ENCODE peak calls at places on chromosomes 16 and 17, in four cellular contexts. Q, U, G and T are unnamed samples.

GRCh38 chr16:48597563-48598392 is 12.2 kb downstream of the N4BP1 start:
- DNase-seq in G (no peak), Q (no peak), U (no peak), T (no peak)

GRCh38 chr17:35747540-35748017 is 5.5 kb downstream of the GAS2L2 start:
- DNase-seq in U (peak; percentile 17), G (peak; percentile 54), Q (peak; percentile 83), T (peak; percentile 87)

GRCh38 chr17:38609280-38610031 is 3.7 kb upstream of the SRCIN1 start:
- DNase-seq in Q (no peak), G (no peak), U (no peak), T (peak; percentile 81)

GRCh38 chr16:58286280-58286679 is 8.5 kb downstream of the PRSS54 start:
- DNase-seq in U (no peak), G (no peak), Q (no peak), T (no peak)

GRCh38 chr16:21001262-21001661 is 100.7 kb downstream of the LYRM1 start:
- DNase-seq in U (no peak), G (peak; percentile 46), Q (peak; percentile 31), T (peak; percentile 64)

GRCh38 chr17:15411556-15412198 is 55.7 kb downstream of the CDRT4 start:
- DNase-seq in G (no peak), Q (no peak), U (no peak), T (no peak)

GRCh38 chr16:67000384-67001158 is 12.2 kb downstream of the CES4A start:
- DNase-seq in U (no peak), Q (peak; percentile 97), G (no peak), T (peak; percentile 73)

GRCh38 chr17:81302861-81303326 is 7.8 kb upstream of the SLC38A10 start:
- DNase-seq in Q (no peak), G (peak; percentile 61), U (no peak), T (no peak)

GRCh38 chr17:63634163-63634562 is 11.9 kb downstream of the MAP3K3 start:
- DNase-seq in Q (peak; percentile 31), U (no peak), G (no peak), T (no peak)

GRCh38 chr17:59296190-59296589 is 35.3 kb upstream of the YPEL2 start:
- DNase-seq in Q (no peak), U (no peak), G (no peak), T (no peak)

GRCh38 chr16:66220766-66221165 is 145.7 kb upstream of the CDH5 start:
- DNase-seq in U (no peak), G (no peak), Q (no peak), T (no peak)

GRCh38 chr17:74453665-74454196 is 12.7 kb upstream of the CD300A start:
- DNase-seq in U (no peak), Q (peak; percentile 99), G (no peak), T (peak; percentile 94)

GRCh38 chr17:5832886-5833285 is 237.3 kb upstream of the WSCD1 start:
- DNase-seq in Q (no peak), G (peak; percentile 37), U (no peak), T (no peak)

GRCh38 chr17:8922451-8922850 is 43.1 kb downstream of the PIK3R5 start:
- DNase-seq in G (no peak), U (no peak), Q (no peak), T (no peak)
- TF ChIP-seq ESRRA in G (no peak), U (no peak), Q (no peak), T (no peak)

GRCh38 chr16:75320435-75320834 is 69.0 kb upstream of the BCAR1 start:
- DNase-seq in Q (no peak), U (no peak), G (peak; percentile 41), T (no peak)
- TF ChIP-seq ATF2 in Q (no peak), U (no peak), G (no peak), T (no peak)

GRCh38 chr17:65035191-65035590 is 21.3 kb downstream of the GNA13 start:
- DNase-seq in G (no peak), U (no peak), Q (no peak), T (no peak)
- TF ChIP-seq MAX in G (no peak), U (no peak), Q (no peak), T (no peak)

DNA sequence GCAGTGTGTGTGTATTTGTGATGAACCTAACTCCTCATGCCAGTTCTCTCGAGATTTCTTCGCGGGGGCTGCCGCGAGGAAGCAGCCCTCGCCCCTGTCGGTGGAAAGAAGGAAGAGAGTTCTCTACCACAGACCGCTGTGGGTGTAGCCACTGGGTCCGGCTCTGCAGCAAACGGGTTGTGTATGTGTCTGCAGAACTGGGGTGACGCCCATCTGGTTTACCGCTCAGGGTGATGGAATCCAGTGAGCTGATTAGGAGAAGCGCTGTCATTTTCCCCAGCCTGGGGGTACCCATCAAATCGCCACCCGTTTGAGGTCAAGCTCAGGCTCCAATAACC is 7.7 kb downstream of the CORO6 start:
- DNase-seq in U (no peak), G (no peak), Q (peak; percentile 47), T (no peak)
- TF ChIP-seq ESRRA in U (no peak), G (no peak), Q (no peak), T (no peak)

DNA sequence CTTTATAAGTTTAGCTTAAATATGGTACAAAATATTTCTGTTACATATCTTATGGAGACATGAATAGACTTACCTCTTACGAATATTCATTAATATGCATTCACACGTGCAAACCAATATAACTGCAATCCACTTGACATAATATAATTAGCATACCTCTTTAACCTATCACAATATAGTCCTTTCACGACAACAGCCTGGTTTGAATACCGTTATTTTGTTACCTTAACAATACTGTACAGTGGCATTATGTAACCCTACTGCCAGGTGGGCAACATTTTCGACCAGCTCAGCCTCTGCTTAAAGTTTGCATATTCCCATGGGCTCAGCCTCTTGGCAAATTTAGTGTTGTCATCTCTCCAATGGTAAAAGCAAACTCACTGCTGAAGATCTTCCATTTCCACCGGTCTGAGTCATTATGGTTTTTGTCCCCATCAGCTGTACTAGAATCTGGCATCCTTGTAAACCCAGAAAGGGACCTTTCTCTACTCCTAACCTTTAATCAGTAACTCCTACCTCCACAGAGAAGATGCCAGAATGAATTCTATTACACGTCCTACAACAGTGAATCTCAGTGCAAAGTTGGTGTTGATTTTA is 46.0 kb downstream of the ZNF652 start:
- DNase-seq in U (no peak), G (no peak), Q (no peak), T (no peak)
- TF ChIP-seq ATF2 in U (no peak), G (no peak), Q (no peak), T (no peak)

GRCh38 chr17:29982991-29983390 is 41.6 kb downstream of the EFCAB5 start:
- DNase-seq in Q (no peak), U (no peak), G (no peak), T (no peak)
- TF ChIP-seq MAX in Q (no peak), U (no peak), G (no peak), T (no peak)

GRCh38 chr17:68507581-68507980 is 4.6 kb upstream of the PRKAR1A start:
- DNase-seq in G (no peak), U (no peak), Q (no peak), T (no peak)

GRCh38 chr17:68511671-68512246 is 471 bp upstream of the PRKAR1A start:
- DNase-seq in G (peak; percentile 83), U (no peak), Q (peak; percentile 78), T (peak; percentile 78)

GRCh38 chr17:68511254-68511670 is 968 bp upstream of the PRKAR1A start:
- DNase-seq in G (no peak), U (no peak), Q (no peak), T (no peak)

GRCh38 chr17:68512247-68512966 is at the start of gene PRKAR1A:
- DNase-seq in Q (peak; percentile 95), G (peak; percentile 92), U (peak; percentile 72), T (peak; percentile 91)

GRCh38 chr17:68509151-68510057 is 2.8 kb upstream of the PRKAR1A start:
- DNase-seq in G (peak; percentile 77), Q (no peak), U (no peak), T (no peak)
- TF ChIP-seq ESRRA in G (peak; percentile 68), Q (no peak), U (no peak), T (no peak)

GRCh38 chr17:50028207-50029120 is 27.4 kb upstream of the ITGA3 start:
- DNase-seq in G (no peak), U (no peak), Q (no peak), T (peak; percentile 74)
- TF ChIP-seq ATF2 in G (no peak), U (no peak), Q (no peak), T (no peak)